ENCODE peak calls at places on chromosomes 11 and 22, in six cellular contexts. V, W, S, I, H and O are unnamed samples.

GRCh38 chr22:30674482-30674881 is 6.8 kb upstream of the DUSP18 start:
- ATAC-seq in I (no peak), S (no peak), V (no peak), W (no peak), H (no peak), O (no peak)

GRCh38 chr22:20866716-20867115 is 7.9 kb downstream of the SNAP29 start:
- ATAC-seq in V (no peak), I (peak; percentile 27), W (no peak), H (no peak), S (no peak), O (no peak)

GRCh38 chr11:27291302-27291889 is 71.6 kb downstream of the CCDC34 start:
- ATAC-seq in I (no peak), W (no peak), V (no peak), S (no peak), H (no peak), O (no peak)

GRCh38 chr22:25668437-25668836 is 73.6 kb upstream of the MYO18B start:
- ATAC-seq in H (peak; percentile 45), W (peak; percentile 39), I (no peak), V (no peak), S (no peak), O (peak; percentile 43)

GRCh38 chr11:70844387-70844786 is 408.0 kb downstream of the SHANK2 start:
- ATAC-seq in W (no peak), H (peak; percentile 60), V (no peak), S (no peak), I (no peak), O (no peak)

GRCh38 chr11:35012467-35013191 is 96.2 kb downstream of the PDHX start:
- ATAC-seq in S (peak; percentile 70), I (no peak), V (peak; percentile 76), H (no peak), W (no peak), O (no peak)

GRCh38 chr11:118230088-118230487 is 5.3 kb upstream of the JAML start:
- ATAC-seq in H (no peak), W (no peak), V (peak; percentile 28), S (no peak), I (no peak), O (no peak)

GRCh38 chr11:122115520-122116343 is at the start of gene BLID:
- ATAC-seq in I (peak; percentile 19), H (peak; percentile 32), S (no peak), W (peak; percentile 69), V (no peak), O (peak; percentile 82)

GRCh38 chr11:128525411-128526243 is 61.7 kb downstream of the ETS1 start:
- ATAC-seq in V (peak; percentile 38), H (no peak), S (peak; percentile 47), W (no peak), I (no peak), O (no peak)

GRCh38 chr11:80388133-80388532 is 947.3 kb upstream of the TENM4 start:
- ATAC-seq in W (no peak), V (no peak), H (no peak), S (no peak), I (no peak), O (no peak)

GRCh38 chr11:93192163-93192562 is 5.6 kb downstream of the SLC36A4 start:
- ATAC-seq in H (no peak), I (no peak), V (no peak), S (no peak), W (no peak), O (no peak)

GRCh38 chr11:111944651-111945051 is 7.5 kb downstream of the DIXDC1 start:
- ATAC-seq in V (peak; percentile 36), H (peak; percentile 74), I (peak; percentile 40), W (no peak), S (peak; percentile 93), O (peak; percentile 68)

GRCh38 chr11:66559141-66559861 is 9.1 kb downstream of the CTSF start:
- ATAC-seq in I (peak; percentile 32), W (peak; percentile 43), H (peak; percentile 48), S (peak; percentile 76), V (peak; percentile 61), O (peak; percentile 63)

GRCh38 chr11:111878385-111878765 is 590 bp downstream of the FDXACB1 start:
- ATAC-seq in W (no peak), I (peak; percentile 5), V (peak; percentile 7), H (no peak), S (no peak), O (no peak)

GRCh38 chr11:17810736-17811135 is 76.2 kb downstream of the KCNC1 start:
- ATAC-seq in W (no peak), H (peak; percentile 70), V (no peak), S (no peak), I (peak; percentile 50), O (no peak)

GRCh38 chr11:30131535-30131934 is 99.3 kb upstream of the FSHB start:
- ATAC-seq in H (peak; percentile 85), V (no peak), S (no peak), I (no peak), W (no peak), O (peak; percentile 47)

GRCh38 chr11:16204261-16204660 is 152.1 kb downstream of the SOX6 start:
- ATAC-seq in H (no peak), I (peak; percentile 86), S (no peak), V (no peak), W (no peak), O (no peak)

GRCh38 chr11:106063009-106063408 is 14.1 kb downstream of the KBTBD3 start:
- ATAC-seq in H (no peak), V (no peak), W (no peak), S (peak; percentile 64), I (no peak), O (no peak)

GRCh38 chr11:87473174-87473573 is 435.4 kb downstream of the TMEM135 start:
- ATAC-seq in S (no peak), I (peak; percentile 77), V (no peak), H (no peak), W (no peak), O (no peak)

GRCh38 chr11:129323896-129324522 is 51.6 kb upstream of the BARX2 start:
- ATAC-seq in V (no peak), S (no peak), H (peak; percentile 89), I (peak; percentile 80), W (peak; percentile 95), O (peak; percentile 84)

GRCh38 chr22:20456064-20456721 is 18.6 kb upstream of the SCARF2 start:
- ATAC-seq in S (peak; percentile 95), V (peak; percentile 88), H (peak; percentile 88), W (peak; percentile 89), I (peak; percentile 97), O (peak; percentile 83)

GRCh38 chr22:46695346-46696224 is 42.5 kb downstream of the CERK start:
- ATAC-seq in H (peak; percentile 8), I (no peak), W (peak; percentile 4), V (no peak), S (no peak), O (no peak)

GRCh38 chr11:18768472-18768901 is 23.1 kb downstream of the PTPN5 start:
- ATAC-seq in H (peak; percentile 61), S (peak; percentile 63), I (no peak), W (peak; percentile 23), V (peak; percentile 32), O (no peak)

GRCh38 chr11:56841210-56841810 is 92.8 kb upstream of the OR9G4 start:
- ATAC-seq in H (peak; percentile 63), V (no peak), I (peak; percentile 83), W (no peak), S (no peak), O (no peak)

GRCh38 chr22:46336119-46337078 is 885 bp downstream of the TRMU start:
- ATAC-seq in V (peak; percentile 18), I (peak; percentile 43), W (peak; percentile 50), S (peak; percentile 54), H (peak; percentile 50), O (no peak)

GRCh38 chr11:119361056-119361787 is 14.7 kb upstream of the MFRP start:
- ATAC-seq in W (peak; percentile 77), V (no peak), H (peak; percentile 85), I (peak; percentile 79), S (peak; percentile 94), O (peak; percentile 68)

GRCh38 chr11:122812612-122813011 is 25.7 kb upstream of the CRTAM start:
- ATAC-seq in S (no peak), W (no peak), V (peak; percentile 33), I (no peak), H (no peak), O (no peak)

GRCh38 chr11:19079643-19080440 is 19.3 kb upstream of the MRGPRX2 start:
- ATAC-seq in S (no peak), I (peak; percentile 70), W (peak; percentile 39), V (no peak), H (peak; percentile 85), O (peak; percentile 50)

GRCh38 chr11:35803115-35803514 is 140.5 kb downstream of the TRIM44 start:
- ATAC-seq in S (no peak), V (no peak), I (no peak), H (no peak), W (peak; percentile 47), O (no peak)